ENCODE peak calls at places on chromosomes 5 and 9, in eight cellular contexts. X, Q, R, H, D, Y, E and T are unnamed samples.
A peak's percentile ranks its signal among the peaks of the same experiment; 100 is the strongest.

GRCh38 chr9:3954228-3954949 is 345.5 kb downstream of the GLIS3 start:
- DNase-seq in X (no peak), Q (no peak), R (no peak), H (no peak), D (no peak), Y (no peak), E (no peak), T (no peak)

GRCh38 chr5:143499480-143500114 is 96.1 kb upstream of the NR3C1 start:
- DNase-seq in X (no peak), Q (no peak), R (no peak), H (peak; percentile 16), D (no peak), Y (no peak), E (no peak), T (no peak)

GRCh38 chr5:110048508-110048907 is 358.8 kb downstream of the MAN2A1 start:
- DNase-seq in X (no peak), Q (no peak), R (no peak), H (no peak), D (no peak), Y (no peak), E (no peak), T (no peak)

GRCh38 chr5:128213340-128213739 is 129.8 kb downstream of the SLC12A2 start:
- DNase-seq in X (peak; percentile 80), Q (no peak), R (no peak), H (peak; percentile 56), D (peak; percentile 77), Y (peak; percentile 49), E (peak; percentile 39), T (peak; percentile 33)

GRCh38 chr5:170137694-170138214 is 32.1 kb downstream of the FOXI1 start:
- DNase-seq in X (no peak), Q (no peak), R (no peak), H (no peak), D (no peak), Y (no peak), E (no peak), T (no peak)

GRCh38 chr5:1796371-1797108 is 3.1 kb downstream of the MRPL36 start:
- DNase-seq in X (no peak), Q (peak; percentile 50), R (no peak), H (no peak), D (no peak), Y (no peak), E (no peak), T (no peak)

GRCh38 chr9:126700903-126701819 is 87.4 kb downstream of the LMX1B start:
- DNase-seq in X (no peak), Q (peak; percentile 33), R (no peak), H (no peak), D (no peak), Y (no peak), E (no peak), T (no peak)

GRCh38 chr9:135888766-135889394 is 18.5 kb downstream of the CAMSAP1 start:
- DNase-seq in X (no peak), Q (no peak), R (no peak), H (peak; percentile 33), D (no peak), Y (no peak), E (no peak), T (no peak)

GRCh38 chr5:159106569-159107282 is 7.0 kb upstream of the EBF1 start:
- DNase-seq in X (peak; percentile 86), Q (peak; percentile 84), R (peak; percentile 40), H (peak; percentile 89), D (peak; percentile 52), Y (peak; percentile 74), E (peak; percentile 24), T (peak; percentile 60)

DNA sequence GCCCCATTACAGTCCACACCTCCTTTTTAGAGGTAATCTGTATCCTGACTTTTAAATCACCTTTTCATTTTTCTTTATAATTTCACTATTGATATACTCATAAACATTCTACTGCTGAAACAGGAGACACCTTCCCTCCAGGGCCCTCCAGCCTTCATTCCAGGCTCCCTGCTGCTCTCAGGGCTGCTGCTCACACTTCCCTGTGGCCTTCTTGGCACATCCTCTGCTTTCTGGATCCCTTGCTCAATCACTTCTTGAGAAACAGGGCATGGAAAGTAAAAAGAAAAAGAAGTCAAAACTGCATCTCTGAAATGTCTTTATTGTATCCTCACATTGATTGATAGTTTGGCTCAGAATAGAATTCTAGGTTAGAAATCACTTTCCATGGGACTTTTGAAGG is 19.3 kb upstream of the WNT8A start:
- DNase-seq in X (peak; percentile 50), Q (no peak), R (no peak), H (no peak), D (no peak), Y (no peak), E (no peak), T (no peak)
- H3K4me1 ChIP-seq in X (no peaks in the 10 kb centered on the region), Q (no peaks in the 10 kb centered on the region), R (no peaks in the 10 kb centered on the region), H (no peaks in the 10 kb centered on the region), D (no peaks in the 10 kb centered on the region), Y (no peaks in the 10 kb centered on the region), E (no peaks in the 10 kb centered on the region), T (no peaks in the 10 kb centered on the region)

GRCh38 chr5:95913663-95914062 is 48.0 kb downstream of the ELL2 start:
- DNase-seq in X (no peak), Q (no peak), R (no peak), H (no peak), D (no peak), Y (no peak), E (no peak), T (no peak)

GRCh38 chr5:95917207-95917606 is 44.4 kb downstream of the ELL2 start:
- DNase-seq in X (no peak), Q (no peak), R (no peak), H (no peak), D (no peak), Y (no peak), E (no peak), T (no peak)

GRCh38 chr5:95918421-95919006 is 43.1 kb downstream of the ELL2 start:
- DNase-seq in X (no peak), Q (no peak), R (no peak), H (no peak), D (no peak), Y (no peak), E (no peak), T (no peak)

GRCh38 chr5:95916687-95917085 is 45.0 kb downstream of the ELL2 start:
- DNase-seq in X (no peak), Q (no peak), R (no peak), H (no peak), D (no peak), Y (no peak), E (peak; percentile 27), T (no peak)

DNA sequence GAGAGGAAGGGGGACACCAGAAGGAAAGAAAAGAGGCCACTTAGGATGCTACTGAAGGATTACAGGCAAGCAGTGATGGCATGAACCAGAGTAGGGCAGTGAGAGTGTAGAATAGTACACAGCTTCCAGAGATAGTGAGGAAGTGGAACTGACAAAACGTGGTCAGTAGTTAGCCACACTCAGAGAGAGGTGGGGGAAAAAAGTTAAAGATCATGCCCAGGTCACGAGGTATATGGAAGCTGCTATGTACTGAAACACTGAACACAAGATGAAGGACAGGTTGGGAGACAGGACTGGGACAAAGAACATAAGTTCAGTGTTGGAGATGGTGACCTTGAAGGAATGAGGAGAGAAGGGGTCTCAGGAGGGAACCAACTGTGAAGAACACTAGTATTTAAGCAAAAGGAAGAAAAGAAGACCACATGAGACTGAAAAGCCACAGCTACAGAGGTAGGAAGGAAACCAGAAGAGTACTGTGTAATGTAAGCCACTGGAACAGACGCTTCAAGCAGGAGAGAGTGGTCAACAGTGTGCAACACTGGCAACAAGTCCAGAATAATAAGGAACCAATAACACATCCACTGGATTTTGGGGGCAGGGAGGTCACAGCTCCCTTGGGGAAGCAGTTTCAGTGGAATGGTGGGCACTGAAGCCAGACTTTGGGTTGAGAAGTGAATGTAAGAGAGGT is 45.5 kb downstream of the ELL2 start:
- DNase-seq in X (no peak), Q (no peak), R (no peak), H (no peak), D (no peak), Y (peak; percentile 39), E (no peak), T (no peak)
- H3K4me1 ChIP-seq in X (peaks cover 69% of the 10 kb centered on the region), Q (peaks cover 20% of the 10 kb centered on the region), R (peaks cover 33% of the 10 kb centered on the region), H (no peaks in the 10 kb centered on the region), D (peaks cover 20% of the 10 kb centered on the region), Y (peaks cover 39% of the 10 kb centered on the region), E (peaks cover 84% of the 10 kb centered on the region), T (no peaks in the 10 kb centered on the region)

GRCh38 chr9:122111413-122112085 is 18.4 kb upstream of the TTLL11 start:
- DNase-seq in X (no peak), Q (no peak), R (no peak), H (no peak), D (no peak), Y (no peak), E (no peak), T (no peak)

GRCh38 chr9:122115176-122116035 is 22.3 kb upstream of the TTLL11 start:
- DNase-seq in X (no peak), Q (no peak), R (no peak), H (no peak), D (no peak), Y (no peak), E (no peak), T (no peak)

GRCh38 chr9:122116040-122116439 is 22.9 kb upstream of the TTLL11 start:
- DNase-seq in X (no peak), Q (no peak), R (no peak), H (no peak), D (no peak), Y (no peak), E (no peak), T (no peak)

GRCh38 chr9:122112238-122112637 is 19.1 kb upstream of the TTLL11 start:
- DNase-seq in X (no peak), Q (no peak), R (no peak), H (no peak), D (no peak), Y (no peak), E (no peak), T (no peak)

DNA sequence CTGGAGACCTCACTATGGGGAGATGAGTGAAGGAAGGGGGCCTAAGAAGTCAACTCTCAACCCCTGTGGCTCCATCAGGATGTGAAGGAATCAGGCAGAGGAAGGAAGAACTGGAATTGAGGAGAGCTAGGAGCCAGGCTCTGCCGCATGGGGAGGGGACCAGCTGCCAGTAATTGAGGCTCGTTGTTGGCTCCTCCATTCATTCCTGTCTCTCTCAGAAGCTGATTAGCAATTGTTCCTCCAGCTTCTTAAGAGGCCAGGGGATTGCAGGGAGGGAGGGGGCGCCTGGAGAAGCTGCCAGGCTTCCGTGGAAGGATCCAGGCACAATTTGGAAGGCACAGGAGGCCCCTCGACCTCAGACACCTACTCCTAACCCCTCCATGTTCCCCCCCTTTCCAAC is 20.5 kb upstream of the TTLL11 start:
- DNase-seq in X (no peak), Q (no peak), R (no peak), H (no peak), D (no peak), Y (no peak), E (no peak), T (no peak)
- H3K4me1 ChIP-seq in X (no peaks in the 10 kb centered on the region), Q (no peaks in the 10 kb centered on the region), R (no peaks in the 10 kb centered on the region), H (no peaks in the 10 kb centered on the region), D (no peaks in the 10 kb centered on the region), Y (no peaks in the 10 kb centered on the region), E (peaks cover under 1% of the 10 kb centered on the region), T (no peaks in the 10 kb centered on the region)

GRCh38 chr5:103186152-103186551 is 66.1 kb downstream of the PPIP5K2 start:
- DNase-seq in X (no peak), Q (no peak), R (no peak), H (no peak), D (no peak), Y (no peak), E (no peak), T (no peak)

DNA sequence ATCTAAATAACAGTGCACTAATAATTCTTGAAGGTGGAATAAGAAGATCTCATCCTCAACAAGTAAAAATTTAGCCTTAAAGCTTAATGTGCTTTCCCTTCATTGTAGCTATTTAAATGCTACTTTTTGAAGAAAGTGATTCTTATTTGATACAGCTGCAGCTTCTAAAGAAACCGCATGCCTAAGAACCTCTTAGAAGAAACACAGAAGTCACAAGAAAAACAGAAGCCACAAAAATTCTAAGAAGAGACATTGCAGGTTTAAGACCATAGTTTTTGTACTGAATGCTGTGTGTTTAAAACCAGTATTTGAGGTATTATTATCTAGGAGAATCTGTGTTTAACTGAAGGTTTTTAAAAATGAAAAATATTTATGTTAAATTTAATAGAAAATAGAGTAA is 68.3 kb downstream of the PPIP5K2 start:
- DNase-seq in X (no peak), Q (no peak), R (no peak), H (no peak), D (no peak), Y (no peak), E (no peak), T (no peak)
- H3K4me1 ChIP-seq in X (no peaks in the 10 kb centered on the region), Q (no peaks in the 10 kb centered on the region), R (no peaks in the 10 kb centered on the region), H (no peaks in the 10 kb centered on the region), D (no peaks in the 10 kb centered on the region), Y (peaks cover 41% of the 10 kb centered on the region), E (no peaks in the 10 kb centered on the region), T (no peaks in the 10 kb centered on the region)